ENCODE peak calls at places on chromosome 17, in eight cellular contexts. One of them, this sample, is unnamed.

GRCh38 chr17:82333279-82334171 is at the start of gene SECTM1:
- DNase-seq in lower lobe of right lung: peak
- DNase-seq in adrenal gland: peak
- DNase-seq in stimulated activated CD8-positive, alpha-beta memory T cell treated with anti-CD3 and anti-CD28 coated beads, Interleukin-4, amount 100 ng/mL, for 48 hours: no peak
- DNase-seq in non-pigmented ciliary epithelial cell: no peak
- DNase-seq in tibial nerve: peak
- DNase-seq in left ventricle myocardium inferior: peak
- DNase-seq in HEK293T: no peak
- DNase-seq in this sample: no peak

GRCh38 chr17:76553163-76553908 is 13.5 kb downstream of the PRCD start:
- DNase-seq in lower lobe of right lung: no peak
- DNase-seq in adrenal gland: no peak
- DNase-seq in stimulated activated CD8-positive, alpha-beta memory T cell treated with anti-CD3 and anti-CD28 coated beads, Interleukin-4, amount 100 ng/mL, for 48 hours: no peak
- DNase-seq in non-pigmented ciliary epithelial cell: no peak
- DNase-seq in tibial nerve: no peak
- DNase-seq in left ventricle myocardium inferior: no peak
- DNase-seq in HEK293T: no peak
- DNase-seq in this sample: no peak

GRCh38 chr17:54153423-54153822 is 330.7 kb downstream of the KIF2B start:
- DNase-seq in lower lobe of right lung: no peak
- DNase-seq in adrenal gland: no peak
- DNase-seq in stimulated activated CD8-positive, alpha-beta memory T cell treated with anti-CD3 and anti-CD28 coated beads, Interleukin-4, amount 100 ng/mL, for 48 hours: no peak
- DNase-seq in non-pigmented ciliary epithelial cell: no peak
- DNase-seq in tibial nerve: no peak
- DNase-seq in left ventricle myocardium inferior: no peak
- DNase-seq in HEK293T: no peak
- DNase-seq in this sample: no peak

GRCh38 chr17:70307430-70307829 is 138.1 kb downstream of the KCNJ2 start:
- DNase-seq in lower lobe of right lung: no peak
- DNase-seq in adrenal gland: no peak
- DNase-seq in stimulated activated CD8-positive, alpha-beta memory T cell treated with anti-CD3 and anti-CD28 coated beads, Interleukin-4, amount 100 ng/mL, for 48 hours: no peak
- DNase-seq in non-pigmented ciliary epithelial cell: no peak
- DNase-seq in tibial nerve: no peak
- DNase-seq in left ventricle myocardium inferior: no peak
- DNase-seq in HEK293T: no peak
- DNase-seq in this sample: no peak

GRCh38 chr17:17809527-17810373 is 27.0 kb downstream of the SREBF1 start:
- DNase-seq in lower lobe of right lung: no peak
- DNase-seq in adrenal gland: peak
- DNase-seq in stimulated activated CD8-positive, alpha-beta memory T cell treated with anti-CD3 and anti-CD28 coated beads, Interleukin-4, amount 100 ng/mL, for 48 hours: no peak
- DNase-seq in non-pigmented ciliary epithelial cell: no peak
- DNase-seq in tibial nerve: peak
- DNase-seq in left ventricle myocardium inferior: peak
- DNase-seq in HEK293T: peak
- DNase-seq in this sample: no peak

GRCh38 chr17:44308865-44309264 is 464 bp downstream of the RUNDC3A start:
- DNase-seq in lower lobe of right lung: no peak
- DNase-seq in adrenal gland: no peak
- DNase-seq in stimulated activated CD8-positive, alpha-beta memory T cell treated with anti-CD3 and anti-CD28 coated beads, Interleukin-4, amount 100 ng/mL, for 48 hours: no peak
- DNase-seq in non-pigmented ciliary epithelial cell: no peak
- DNase-seq in tibial nerve: no peak
- DNase-seq in left ventricle myocardium inferior: no peak
- DNase-seq in HEK293T: peak
- DNase-seq in this sample: no peak

GRCh38 chr17:70288540-70289290 is 119.4 kb downstream of the KCNJ2 start:
- DNase-seq in lower lobe of right lung: no peak
- DNase-seq in adrenal gland: no peak
- DNase-seq in stimulated activated CD8-positive, alpha-beta memory T cell treated with anti-CD3 and anti-CD28 coated beads, Interleukin-4, amount 100 ng/mL, for 48 hours: no peak
- DNase-seq in non-pigmented ciliary epithelial cell: no peak
- DNase-seq in tibial nerve: no peak
- DNase-seq in left ventricle myocardium inferior: no peak
- DNase-seq in HEK293T: no peak
- DNase-seq in this sample: no peak

GRCh38 chr17:64156670-64157069 is 26.7 kb upstream of the ERN1 start:
- DNase-seq in lower lobe of right lung: no peak
- DNase-seq in adrenal gland: no peak
- DNase-seq in stimulated activated CD8-positive, alpha-beta memory T cell treated with anti-CD3 and anti-CD28 coated beads, Interleukin-4, amount 100 ng/mL, for 48 hours: no peak
- DNase-seq in non-pigmented ciliary epithelial cell: no peak
- DNase-seq in tibial nerve: no peak
- DNase-seq in left ventricle myocardium inferior: no peak
- DNase-seq in HEK293T: no peak
- DNase-seq in this sample: no peak

GRCh38 chr17:66493283-66494019 is 191.0 kb downstream of the PRKCA start:
- DNase-seq in lower lobe of right lung: no peak
- DNase-seq in adrenal gland: no peak
- DNase-seq in stimulated activated CD8-positive, alpha-beta memory T cell treated with anti-CD3 and anti-CD28 coated beads, Interleukin-4, amount 100 ng/mL, for 48 hours: no peak
- DNase-seq in non-pigmented ciliary epithelial cell: no peak
- DNase-seq in tibial nerve: no peak
- DNase-seq in left ventricle myocardium inferior: no peak
- DNase-seq in HEK293T: no peak
- DNase-seq in this sample: no peak

GRCh38 chr17:79728169-79728907 is 2.4 kb upstream of the ENPP7 start:
- DNase-seq in lower lobe of right lung: peak
- DNase-seq in adrenal gland: peak
- DNase-seq in stimulated activated CD8-positive, alpha-beta memory T cell treated with anti-CD3 and anti-CD28 coated beads, Interleukin-4, amount 100 ng/mL, for 48 hours: peak
- DNase-seq in non-pigmented ciliary epithelial cell: peak
- DNase-seq in tibial nerve: peak
- DNase-seq in left ventricle myocardium inferior: peak
- DNase-seq in HEK293T: peak
- DNase-seq in this sample: peak

GRCh38 chr17:19369846-19370492 is 7.4 kb upstream of the B9D1 start:
- DNase-seq in lower lobe of right lung: no peak
- DNase-seq in adrenal gland: no peak
- DNase-seq in stimulated activated CD8-positive, alpha-beta memory T cell treated with anti-CD3 and anti-CD28 coated beads, Interleukin-4, amount 100 ng/mL, for 48 hours: no peak
- DNase-seq in non-pigmented ciliary epithelial cell: no peak
- DNase-seq in tibial nerve: no peak
- DNase-seq in left ventricle myocardium inferior: peak
- DNase-seq in HEK293T: no peak
- DNase-seq in this sample: no peak

GRCh38 chr17:7348478-7349242 is 3.3 kb upstream of the KCTD11 start:
- DNase-seq in lower lobe of right lung: no peak
- DNase-seq in adrenal gland: no peak
- DNase-seq in stimulated activated CD8-positive, alpha-beta memory T cell treated with anti-CD3 and anti-CD28 coated beads, Interleukin-4, amount 100 ng/mL, for 48 hours: no peak
- DNase-seq in non-pigmented ciliary epithelial cell: no peak
- DNase-seq in tibial nerve: no peak
- DNase-seq in left ventricle myocardium inferior: no peak
- DNase-seq in HEK293T: no peak
- DNase-seq in this sample: no peak

GRCh38 chr17:75345514-75346167 is 56.4 kb upstream of the SLC25A19 start:
- DNase-seq in lower lobe of right lung: no peak
- DNase-seq in adrenal gland: no peak
- DNase-seq in stimulated activated CD8-positive, alpha-beta memory T cell treated with anti-CD3 and anti-CD28 coated beads, Interleukin-4, amount 100 ng/mL, for 48 hours: peak
- DNase-seq in non-pigmented ciliary epithelial cell: no peak
- DNase-seq in tibial nerve: no peak
- DNase-seq in left ventricle myocardium inferior: no peak
- DNase-seq in HEK293T: no peak
- DNase-seq in this sample: no peak

GRCh38 chr17:35616506-35616905 is 29.4 kb downstream of the AP2B1 start:
- DNase-seq in lower lobe of right lung: no peak
- DNase-seq in adrenal gland: no peak
- DNase-seq in stimulated activated CD8-positive, alpha-beta memory T cell treated with anti-CD3 and anti-CD28 coated beads, Interleukin-4, amount 100 ng/mL, for 48 hours: no peak
- DNase-seq in non-pigmented ciliary epithelial cell: no peak
- DNase-seq in tibial nerve: no peak
- DNase-seq in left ventricle myocardium inferior: no peak
- DNase-seq in HEK293T: no peak
- DNase-seq in this sample: no peak

GRCh38 chr17:50550661-50551432 is 3.9 kb downstream of the SPATA20 start:
- DNase-seq in lower lobe of right lung: peak
- DNase-seq in adrenal gland: peak
- DNase-seq in stimulated activated CD8-positive, alpha-beta memory T cell treated with anti-CD3 and anti-CD28 coated beads, Interleukin-4, amount 100 ng/mL, for 48 hours: no peak
- DNase-seq in non-pigmented ciliary epithelial cell: peak
- DNase-seq in tibial nerve: peak
- DNase-seq in left ventricle myocardium inferior: peak
- DNase-seq in HEK293T: peak
- DNase-seq in this sample: no peak

GRCh38 chr17:43671075-43671692 is 9.5 kb upstream of the MEOX1 start:
- DNase-seq in lower lobe of right lung: no peak
- DNase-seq in adrenal gland: peak
- DNase-seq in stimulated activated CD8-positive, alpha-beta memory T cell treated with anti-CD3 and anti-CD28 coated beads, Interleukin-4, amount 100 ng/mL, for 48 hours: no peak
- DNase-seq in non-pigmented ciliary epithelial cell: no peak
- DNase-seq in tibial nerve: no peak
- DNase-seq in left ventricle myocardium inferior: no peak
- DNase-seq in HEK293T: no peak
- DNase-seq in this sample: no peak

GRCh38 chr17:32636593-32637218 is 149.9 kb downstream of the CDK5R1 start:
- DNase-seq in lower lobe of right lung: no peak
- DNase-seq in adrenal gland: no peak
- DNase-seq in stimulated activated CD8-positive, alpha-beta memory T cell treated with anti-CD3 and anti-CD28 coated beads, Interleukin-4, amount 100 ng/mL, for 48 hours: no peak
- DNase-seq in non-pigmented ciliary epithelial cell: no peak
- DNase-seq in tibial nerve: no peak
- DNase-seq in left ventricle myocardium inferior: no peak
- DNase-seq in HEK293T: no peak
- DNase-seq in this sample: peak

GRCh38 chr17:4623249-4623648 is 18.2 kb downstream of the ALOX15 start:
- DNase-seq in lower lobe of right lung: no peak
- DNase-seq in adrenal gland: peak
- DNase-seq in stimulated activated CD8-positive, alpha-beta memory T cell treated with anti-CD3 and anti-CD28 coated beads, Interleukin-4, amount 100 ng/mL, for 48 hours: no peak
- DNase-seq in non-pigmented ciliary epithelial cell: peak
- DNase-seq in tibial nerve: no peak
- DNase-seq in left ventricle myocardium inferior: no peak
- DNase-seq in HEK293T: no peak
- DNase-seq in this sample: peak

GRCh38 chr17:63116967-63117366 is 150.9 kb downstream of the TANC2 start:
- DNase-seq in lower lobe of right lung: no peak
- DNase-seq in adrenal gland: no peak
- DNase-seq in stimulated activated CD8-positive, alpha-beta memory T cell treated with anti-CD3 and anti-CD28 coated beads, Interleukin-4, amount 100 ng/mL, for 48 hours: no peak
- DNase-seq in non-pigmented ciliary epithelial cell: no peak
- DNase-seq in tibial nerve: no peak
- DNase-seq in left ventricle myocardium inferior: no peak
- DNase-seq in HEK293T: no peak
- DNase-seq in this sample: no peak

GRCh38 chr17:70181376-70181775 is 12.0 kb downstream of the KCNJ2 start:
- DNase-seq in lower lobe of right lung: no peak
- DNase-seq in adrenal gland: no peak
- DNase-seq in stimulated activated CD8-positive, alpha-beta memory T cell treated with anti-CD3 and anti-CD28 coated beads, Interleukin-4, amount 100 ng/mL, for 48 hours: no peak
- DNase-seq in non-pigmented ciliary epithelial cell: no peak
- DNase-seq in tibial nerve: no peak
- DNase-seq in left ventricle myocardium inferior: no peak
- DNase-seq in HEK293T: no peak
- DNase-seq in this sample: no peak

GRCh38 chr17:50058296-50058945 is 2.5 kb downstream of the ITGA3 start:
- DNase-seq in lower lobe of right lung: no peak
- DNase-seq in adrenal gland: no peak
- DNase-seq in stimulated activated CD8-positive, alpha-beta memory T cell treated with anti-CD3 and anti-CD28 coated beads, Interleukin-4, amount 100 ng/mL, for 48 hours: no peak
- DNase-seq in non-pigmented ciliary epithelial cell: no peak
- DNase-seq in tibial nerve: no peak
- DNase-seq in left ventricle myocardium inferior: no peak
- DNase-seq in HEK293T: no peak
- DNase-seq in this sample: no peak

GRCh38 chr17:56297142-56297541 is 143.9 kb downstream of the ANKFN1 start:
- DNase-seq in lower lobe of right lung: no peak
- DNase-seq in adrenal gland: no peak
- DNase-seq in stimulated activated CD8-positive, alpha-beta memory T cell treated with anti-CD3 and anti-CD28 coated beads, Interleukin-4, amount 100 ng/mL, for 48 hours: peak
- DNase-seq in non-pigmented ciliary epithelial cell: no peak
- DNase-seq in tibial nerve: no peak
- DNase-seq in left ventricle myocardium inferior: no peak
- DNase-seq in HEK293T: no peak
- DNase-seq in this sample: no peak

GRCh38 chr17:6639014-6639650 is 1.4 kb downstream of the KIAA0753 start:
- DNase-seq in lower lobe of right lung: no peak
- DNase-seq in adrenal gland: no peak
- DNase-seq in stimulated activated CD8-positive, alpha-beta memory T cell treated with anti-CD3 and anti-CD28 coated beads, Interleukin-4, amount 100 ng/mL, for 48 hours: no peak
- DNase-seq in non-pigmented ciliary epithelial cell: no peak
- DNase-seq in tibial nerve: no peak
- DNase-seq in left ventricle myocardium inferior: no peak
- DNase-seq in HEK293T: no peak
- DNase-seq in this sample: no peak

GRCh38 chr17:73733527-73733926 is 89.3 kb upstream of the SDK2 start:
- DNase-seq in lower lobe of right lung: no peak
- DNase-seq in adrenal gland: no peak
- DNase-seq in stimulated activated CD8-positive, alpha-beta memory T cell treated with anti-CD3 and anti-CD28 coated beads, Interleukin-4, amount 100 ng/mL, for 48 hours: no peak
- DNase-seq in non-pigmented ciliary epithelial cell: no peak
- DNase-seq in tibial nerve: no peak
- DNase-seq in left ventricle myocardium inferior: no peak
- DNase-seq in HEK293T: no peak
- DNase-seq in this sample: no peak

GRCh38 chr17:19753049-19753444 is 4.9 kb upstream of the ALDH3A1 start:
- DNase-seq in lower lobe of right lung: peak
- DNase-seq in adrenal gland: peak
- DNase-seq in stimulated activated CD8-positive, alpha-beta memory T cell treated with anti-CD3 and anti-CD28 coated beads, Interleukin-4, amount 100 ng/mL, for 48 hours: no peak
- DNase-seq in non-pigmented ciliary epithelial cell: no peak
- DNase-seq in tibial nerve: no peak
- DNase-seq in left ventricle myocardium inferior: peak
- DNase-seq in HEK293T: no peak
- DNase-seq in this sample: peak

GRCh38 chr17:45123930-45124796 is 8.2 kb downstream of the PLCD3 start:
- DNase-seq in lower lobe of right lung: no peak
- DNase-seq in adrenal gland: peak
- DNase-seq in stimulated activated CD8-positive, alpha-beta memory T cell treated with anti-CD3 and anti-CD28 coated beads, Interleukin-4, amount 100 ng/mL, for 48 hours: peak
- DNase-seq in non-pigmented ciliary epithelial cell: no peak
- DNase-seq in tibial nerve: no peak
- DNase-seq in left ventricle myocardium inferior: no peak
- DNase-seq in HEK293T: no peak
- DNase-seq in this sample: no peak

GRCh38 chr17:36608280-36608679 is 6.9 kb downstream of the MRM1 start:
- DNase-seq in lower lobe of right lung: peak
- DNase-seq in adrenal gland: no peak
- DNase-seq in stimulated activated CD8-positive, alpha-beta memory T cell treated with anti-CD3 and anti-CD28 coated beads, Interleukin-4, amount 100 ng/mL, for 48 hours: no peak
- DNase-seq in non-pigmented ciliary epithelial cell: no peak
- DNase-seq in tibial nerve: no peak
- DNase-seq in left ventricle myocardium inferior: no peak
- DNase-seq in HEK293T: no peak
- DNase-seq in this sample: no peak

GRCh38 chr17:1709971-1710806 is at the start of gene TLCD2:
- DNase-seq in lower lobe of right lung: peak
- DNase-seq in adrenal gland: peak
- DNase-seq in stimulated activated CD8-positive, alpha-beta memory T cell treated with anti-CD3 and anti-CD28 coated beads, Interleukin-4, amount 100 ng/mL, for 48 hours: peak
- DNase-seq in non-pigmented ciliary epithelial cell: no peak
- DNase-seq in tibial nerve: no peak
- DNase-seq in left ventricle myocardium inferior: peak
- DNase-seq in HEK293T: peak
- DNase-seq in this sample: no peak

GRCh38 chr17:6570731-6571465 is 14.5 kb upstream of the PITPNM3 start:
- DNase-seq in lower lobe of right lung: no peak
- DNase-seq in adrenal gland: no peak
- DNase-seq in stimulated activated CD8-positive, alpha-beta memory T cell treated with anti-CD3 and anti-CD28 coated beads, Interleukin-4, amount 100 ng/mL, for 48 hours: no peak
- DNase-seq in non-pigmented ciliary epithelial cell: no peak
- DNase-seq in tibial nerve: no peak
- DNase-seq in left ventricle myocardium inferior: no peak
- DNase-seq in HEK293T: no peak
- DNase-seq in this sample: no peak

GRCh38 chr17:49848019-49848473 is at the start of gene TAC4:
- DNase-seq in lower lobe of right lung: no peak
- DNase-seq in adrenal gland: no peak
- DNase-seq in stimulated activated CD8-positive, alpha-beta memory T cell treated with anti-CD3 and anti-CD28 coated beads, Interleukin-4, amount 100 ng/mL, for 48 hours: no peak
- DNase-seq in non-pigmented ciliary epithelial cell: no peak
- DNase-seq in tibial nerve: no peak
- DNase-seq in left ventricle myocardium inferior: no peak
- DNase-seq in HEK293T: no peak
- DNase-seq in this sample: no peak

GRCh38 chr17:13131211-13131610 is 113.4 kb upstream of the ELAC2 start:
- DNase-seq in lower lobe of right lung: no peak
- DNase-seq in adrenal gland: no peak
- DNase-seq in stimulated activated CD8-positive, alpha-beta memory T cell treated with anti-CD3 and anti-CD28 coated beads, Interleukin-4, amount 100 ng/mL, for 48 hours: no peak
- DNase-seq in non-pigmented ciliary epithelial cell: no peak
- DNase-seq in tibial nerve: no peak
- DNase-seq in left ventricle myocardium inferior: no peak
- DNase-seq in HEK293T: no peak
- DNase-seq in this sample: no peak

GRCh38 chr17:40310882-40311391 is 2.0 kb downstream of the RARA start:
- DNase-seq in lower lobe of right lung: no peak
- DNase-seq in adrenal gland: peak
- DNase-seq in stimulated activated CD8-positive, alpha-beta memory T cell treated with anti-CD3 and anti-CD28 coated beads, Interleukin-4, amount 100 ng/mL, for 48 hours: peak
- DNase-seq in non-pigmented ciliary epithelial cell: no peak
- DNase-seq in tibial nerve: no peak
- DNase-seq in left ventricle myocardium inferior: peak
- DNase-seq in HEK293T: no peak
- DNase-seq in this sample: no peak

GRCh38 chr17:46841561-46842379 is 9.6 kb upstream of the WNT9B start:
- DNase-seq in lower lobe of right lung: peak
- DNase-seq in adrenal gland: peak
- DNase-seq in stimulated activated CD8-positive, alpha-beta memory T cell treated with anti-CD3 and anti-CD28 coated beads, Interleukin-4, amount 100 ng/mL, for 48 hours: peak
- DNase-seq in non-pigmented ciliary epithelial cell: no peak
- DNase-seq in tibial nerve: no peak
- DNase-seq in left ventricle myocardium inferior: no peak
- DNase-seq in HEK293T: peak
- DNase-seq in this sample: no peak

GRCh38 chr17:45019177-45019711 is 32.2 kb downstream of the DCAKD start:
- DNase-seq in lower lobe of right lung: peak
- DNase-seq in adrenal gland: peak
- DNase-seq in stimulated activated CD8-positive, alpha-beta memory T cell treated with anti-CD3 and anti-CD28 coated beads, Interleukin-4, amount 100 ng/mL, for 48 hours: peak
- DNase-seq in non-pigmented ciliary epithelial cell: no peak
- DNase-seq in tibial nerve: peak
- DNase-seq in left ventricle myocardium inferior: peak
- DNase-seq in HEK293T: peak
- DNase-seq in this sample: no peak

This sample was measured in keratinocyte.